ENCODE peak calls at places on chromosomes 6 and 20, in four cellular contexts. U is A549, K is HepG2, V is K562. B is an unnamed sample.

GRCh38 chr6:160041608-160042007 is 72.7 kb downstream of the IGF2R start:
- DNase-seq in K (peak), U (no peak), V (no peak), B (no peak)

GRCh38 chr6:77454386-77454785 is 8.9 kb downstream of the HTR1B start:
- DNase-seq in K (no peak), V (no peak), U (no peak), B (no peak)

GRCh38 chr6:33702345-33702977 is 9.0 kb downstream of the UQCC2 start:
- DNase-seq in K (peak), U (peak), V (peak), B (peak)

GRCh38 chr6:128739112-128739511 is 143.8 kb upstream of the LAMA2 start:
- DNase-seq in U (no peak), K (no peak), V (no peak), B (no peak)

GRCh38 chr6:133435065-133435728 is 194.0 kb downstream of the EYA4 start:
- DNase-seq in U (no peak), V (no peak), K (no peak), B (no peak)

GRCh38 chr20:51019598-51020592 is 3.0 kb downstream of the KCNG1 start:
- DNase-seq in U (no peak), K (no peak), V (no peak), B (no peak)

GRCh38 chr6:117829594-117830319 is 77.3 kb upstream of the SLC35F1 start:
- DNase-seq in K (peak), U (peak), V (no peak), B (peak)

GRCh38 chr6:298233-299049 is 6.2 kb downstream of the DUSP22 start:
- DNase-seq in K (no peak), V (no peak), U (no peak), B (no peak)

GRCh38 chr20:12594410-12595130 is 414.2 kb upstream of the SPTLC3 start:
- DNase-seq in U (peak), K (peak), V (no peak), B (no peak)

GRCh38 chr6:3568396-3569082 is 111.7 kb upstream of the SLC22A23 start:
- DNase-seq in U (no peak), V (no peak), K (peak), B (no peak)

GRCh38 chr6:145783796-145784195 is 30.8 kb downstream of the FBXO30 start:
- DNase-seq in U (no peak), K (no peak), V (no peak), B (no peak)

GRCh38 chr6:159252955-159253508 is 83.8 kb downstream of the FNDC1 start:
- DNase-seq in U (peak), V (peak), K (peak), B (peak)

GRCh38 chr6:159898519-159898918 is 7.7 kb downstream of the MAS1 start:
- DNase-seq in K (no peak), V (no peak), U (no peak), B (no peak)

GRCh38 chr6:157034433-157035230 is 257.5 kb downstream of the ARID1B start:
- DNase-seq in U (peak), V (peak), K (peak), B (no peak)

GRCh38 chr6:17103715-17104114 is 1.9 kb downstream of the STMND1 start:
- DNase-seq in K (no peak), V (no peak), U (peak), B (no peak)

GRCh38 chr6:84263557-84263956 is 36.1 kb upstream of the CEP162 start:
- DNase-seq in K (peak), U (no peak), V (no peak), B (no peak)

GRCh38 chr20:25287631-25288290 is 39.9 kb downstream of the PYGB start:
- DNase-seq in V (no peak), K (no peak), U (no peak), B (no peak)

GRCh38 chr20:31908016-31908415 is 37.6 kb downstream of the TTLL9 start:
- DNase-seq in U (no peak), K (no peak), V (no peak), B (no peak)

GRCh38 chr20:50850721-50851286 is 55.9 kb downstream of the BCAS4 start:
- DNase-seq in K (no peak), U (no peak), V (no peak), B (peak)

GRCh38 chr6:125099211-125100017 is 54.2 kb upstream of the TPD52L1 start:
- DNase-seq in K (no peak), V (peak), U (peak), B (peak)

GRCh38 chr6:156010-156409 is 136.3 kb upstream of the DUSP22 start:
- DNase-seq in U (no peak), V (no peak), K (no peak), B (no peak)

GRCh38 chr6:56370591-56371198 is 123.3 kb upstream of the COL21A1 start:
- DNase-seq in V (no peak), U (peak), K (peak), B (no peak)

GRCh38 chr6:71584712-71585436 is 296.3 kb downstream of the OGFRL1 start:
- DNase-seq in U (no peak), K (no peak), V (no peak), B (no peak)

GRCh38 chr6:24477070-24477469 is 12.3 kb downstream of the GPLD1 start:
- DNase-seq in U (no peak), V (no peak), K (no peak), B (no peak)

GRCh38 chr6:34301408-34301807 is 52.6 kb upstream of the SMIM29 start:
- DNase-seq in V (no peak), K (no peak), U (no peak), B (no peak)

GRCh38 chr6:49528571-49528970 is 21.9 kb upstream of the C6orf141 start:
- DNase-seq in V (no peak), U (no peak), K (no peak), B (no peak)

GRCh38 chr6:166032366-166033171 is 135.1 kb downstream of the TBXT start:
- DNase-seq in U (peak), K (no peak), V (no peak), B (peak)

GRCh38 chr6:131655387-131655786 is 18.3 kb downstream of the ENPP3 start:
- DNase-seq in V (no peak), K (no peak), U (no peak), B (no peak)

GRCh38 chr20:11451793-11452291 is 465.9 kb upstream of the BTBD3 start:
- DNase-seq in U (no peak), V (no peak), K (no peak), B (no peak)

GRCh38 chr6:13194852-13195251 is 133.5 kb downstream of the TBC1D7 start:
- DNase-seq in U (peak), V (peak), K (peak), B (peak)

GRCh38 chr6:150691463-150691862 is 91.8 kb downstream of the PLEKHG1 start:
- DNase-seq in V (no peak), K (no peak), U (no peak), B (no peak)

GRCh38 chr20:58340853-58341252 is 31.3 kb downstream of the RAB22A start:
- DNase-seq in V (no peak), U (no peak), K (no peak), B (no peak)

GRCh38 chr20:35267092-35267491 is 10.8 kb downstream of the MMP24OS start:
- DNase-seq in K (no peak), U (no peak), V (no peak), B (no peak)

GRCh38 chr20:2390971-2391675 is 10.4 kb downstream of the TGM6 start:
- DNase-seq in K (no peak), U (no peak), V (no peak), B (no peak)

GRCh38 chr6:2478200-2478599 is 232.8 kb upstream of the GMDS start:
- DNase-seq in V (no peak), K (no peak), U (no peak), B (no peak)

GRCh38 chr6:28336284-28337024 is 506 bp upstream of the ZSCAN31 start:
- DNase-seq in V (peak), K (peak), U (no peak), B (no peak)

GRCh38 chr20:25601659-25602058 is 16.3 kb upstream of the NINL start:
- DNase-seq in U (no peak), K (no peak), V (no peak), B (no peak)

GRCh38 chr6:3389390-3390167 is 67.3 kb downstream of the SLC22A23 start:
- DNase-seq in U (no peak), V (no peak), K (no peak), B (no peak)

GRCh38 chr6:133609404-133610270 is 279.3 kb upstream of the TCF21 start:
- DNase-seq in U (peak), V (no peak), K (peak), B (no peak)

GRCh38 chr6:155378724-155379123 is 64.4 kb upstream of the TFB1M start:
- DNase-seq in V (no peak), K (no peak), U (no peak), B (no peak)

GRCh38 chr6:155380666-155381332 is 66.5 kb upstream of the TFB1M start:
- DNase-seq in V (no peak), K (peak), U (no peak), B (no peak)

GRCh38 chr6:155378284-155378683 is 64.0 kb upstream of the TFB1M start:
- DNase-seq in U (no peak), V (no peak), K (no peak), B (no peak)

GRCh38 chr6:155374681-155375080 is 60.4 kb upstream of the TFB1M start:
- DNase-seq in U (no peak), K (no peak), V (no peak), B (no peak)

DNA sequence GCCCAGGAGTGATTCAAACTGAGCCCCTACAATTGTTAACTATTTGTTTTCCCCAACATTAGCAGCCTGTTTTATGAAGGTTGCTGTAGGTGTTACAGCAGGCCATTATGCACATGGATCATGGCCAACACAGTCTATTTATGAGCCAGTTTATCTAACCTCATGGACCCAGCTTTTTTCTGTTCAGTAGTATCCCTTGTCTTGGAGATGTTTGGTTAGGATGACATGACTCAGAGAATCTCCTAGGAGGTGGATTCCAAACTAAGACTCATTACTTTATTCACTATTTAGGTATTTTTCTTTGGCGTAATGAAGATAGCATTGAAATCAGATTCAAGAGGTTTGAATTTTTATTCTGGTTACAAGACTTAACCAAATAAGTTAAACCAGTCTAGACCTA is 62.8 kb upstream of the TFB1M start:
- DNase-seq in U (no peak), K (no peak), V (no peak), B (no peak)
- TF ChIP-seq NR3C1 in U (no peak), K (no peak), V (no peak), B (no peak)

GRCh38 chr20:4195499-4195898 is 180.1 kb upstream of the RNF24 start:
- DNase-seq in V (peak), U (peak), K (peak), B (peak)
- TF ChIP-seq NR3C1 in V (no peak), U (no peak), K (no peak), B (no peak)

GRCh38 chr20:62087227-62087626 is 21.5 kb upstream of the TAF4 start:
- DNase-seq in K (no peak), V (no peak), U (no peak), B (no peak)
- TF ChIP-seq NR3C1 in K (no peak), V (no peak), U (no peak), B (no peak)

GRCh38 chr20:41376349-41376748 is 9.7 kb upstream of the EMILIN3 start:
- DNase-seq in V (no peak), U (no peak), K (no peak), B (no peak)

GRCh38 chr20:41373384-41373783 is 6.8 kb upstream of the EMILIN3 start:
- DNase-seq in U (no peak), V (no peak), K (no peak), B (no peak)

GRCh38 chr20:41375846-41376245 is 9.2 kb upstream of the EMILIN3 start:
- DNase-seq in K (no peak), U (no peak), V (no peak), B (no peak)

GRCh38 chr20:41374568-41374920 is 7.9 kb upstream of the EMILIN3 start:
- DNase-seq in U (no peak), K (no peak), V (no peak), B (no peak)

DNA sequence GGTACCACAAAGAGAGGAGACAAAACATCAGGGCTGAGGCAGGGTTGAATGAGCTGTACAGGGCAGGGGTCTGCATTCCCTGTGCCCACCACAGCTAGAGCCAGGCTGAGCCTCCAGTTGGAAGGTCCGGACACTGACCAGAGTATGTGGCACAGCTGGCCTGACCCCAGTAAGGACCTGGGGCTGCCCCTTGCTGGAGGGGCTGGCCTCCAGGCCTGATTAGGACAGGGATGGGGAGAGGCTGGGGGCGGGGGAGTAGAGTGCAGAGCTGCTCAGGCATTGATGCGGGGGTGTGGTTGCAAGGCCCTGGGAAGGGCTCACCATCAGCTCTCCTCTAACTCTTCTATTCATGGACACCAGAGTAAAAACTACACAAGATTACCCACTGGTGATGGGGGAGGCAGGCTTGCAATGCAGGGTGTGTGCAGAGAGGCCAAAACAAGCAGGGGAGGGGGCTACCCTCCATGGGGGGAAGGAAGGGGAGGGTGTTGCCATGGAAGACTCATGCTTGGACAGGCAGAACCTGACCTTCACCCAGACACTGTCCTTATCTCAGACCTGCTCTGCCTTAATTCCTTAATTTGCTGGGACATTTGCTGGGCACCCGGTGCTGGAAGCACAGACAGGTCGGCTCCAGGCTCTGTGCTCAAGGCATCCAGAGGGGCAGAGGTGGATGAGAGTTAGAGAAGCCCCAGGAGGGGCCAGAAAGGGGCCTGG is 7.4 kb upstream of the EMILIN3 start:
- DNase-seq in K (no peak), U (no peak), V (no peak), B (no peak)
- TF ChIP-seq NR3C1 in K (no peak), U (no peak), V (no peak), B (no peak)

GRCh38 chr6:41274291-41274690 is 12.2 kb downstream of the TREM1 start:
- DNase-seq in V (no peak), U (no peak), K (no peak), B (no peak)

GRCh38 chr6:41273699-41274098 is 12.8 kb downstream of the TREM1 start:
- DNase-seq in V (no peak), U (no peak), K (no peak), B (no peak)

GRCh38 chr6:41272591-41273175 is 13.8 kb downstream of the TREM1 start:
- DNase-seq in K (no peak), V (no peak), U (no peak), B (no peak)

GRCh38 chr6:41269716-41270115 is 16.8 kb downstream of the TREM1 start:
- DNase-seq in K (no peak), U (no peak), V (no peak), B (no peak)

GRCh38 chr6:41271901-41272395 is 14.5 kb downstream of the TREM1 start:
- DNase-seq in V (no peak), U (no peak), K (no peak), B (no peak)
- TF ChIP-seq NR3C1 in V (no peak), U (no peak), K (no peak), B (no peak)

GRCh38 chr6:15876406-15876805 is 213.6 kb upstream of the DTNBP1 start:
- DNase-seq in V (no peak), K (no peak), U (no peak), B (no peak)

GRCh38 chr6:15874821-15875220 is 212.0 kb upstream of the DTNBP1 start:
- DNase-seq in V (no peak), U (no peak), K (no peak), B (no peak)

GRCh38 chr6:15879372-15880261 is 216.8 kb upstream of the DTNBP1 start:
- DNase-seq in U (no peak), V (peak), K (no peak), B (no peak)

GRCh38 chr6:15874351-15874750 is 211.5 kb upstream of the DTNBP1 start:
- DNase-seq in K (no peak), U (no peak), V (no peak), B (no peak)

GRCh38 chr6:15877245-15877644 is 214.4 kb upstream of the DTNBP1 start:
- DNase-seq in U (no peak), K (no peak), V (no peak), B (no peak)
- TF ChIP-seq NR3C1 in U (no peak), K (no peak), V (no peak), B (no peak)